ENCODE peak calls at places on chromosomes 1 and 21, in six cellular contexts. One of them, this sample, is unnamed.

GRCh38 chr1:221204055-221204833 is 325.0 kb downstream of the HLX start:
- DNase-seq in foreskin fibroblast: no peak
- DNase-seq in heart left ventricle: no peak
- DNase-seq in RWPE2: no peak
- DNase-seq in IMR-90: no peak
- DNase-seq in psoas muscle: no peak
- DNase-seq in this sample: no peak

GRCh38 chr1:26744075-26744958 is 43.4 kb upstream of the PIGV start:
- DNase-seq in foreskin fibroblast: peak; percentile 82
- DNase-seq in heart left ventricle: peak; percentile 82
- DNase-seq in RWPE2: no peak
- DNase-seq in IMR-90: peak; percentile 94
- DNase-seq in psoas muscle: peak; percentile 54
- DNase-seq in this sample: peak; percentile 82

GRCh38 chr1:26529655-26530539 is at the start of gene RPS6KA1:
- DNase-seq in foreskin fibroblast: peak; percentile 68
- DNase-seq in heart left ventricle: peak; percentile 81
- DNase-seq in RWPE2: no peak
- DNase-seq in IMR-90: peak; percentile 11
- DNase-seq in psoas muscle: peak; percentile 47
- DNase-seq in this sample: peak; percentile 55

GRCh38 chr1:224087358-224087757 is 26.6 kb upstream of the FBXO28 start:
- DNase-seq in foreskin fibroblast: no peak
- DNase-seq in heart left ventricle: no peak
- DNase-seq in RWPE2: no peak
- DNase-seq in IMR-90: no peak
- DNase-seq in psoas muscle: no peak
- DNase-seq in this sample: no peak

GRCh38 chr1:66685670-66686069 is 66.6 kb upstream of the DYNLT5 start:
- DNase-seq in foreskin fibroblast: peak; percentile 23
- DNase-seq in heart left ventricle: no peak
- DNase-seq in RWPE2: no peak
- DNase-seq in IMR-90: peak; percentile 38
- DNase-seq in psoas muscle: no peak
- DNase-seq in this sample: no peak

GRCh38 chr1:192849442-192849841 is 40.6 kb downstream of the RGS2 start:
- DNase-seq in foreskin fibroblast: no peak
- DNase-seq in heart left ventricle: no peak
- DNase-seq in RWPE2: no peak
- DNase-seq in IMR-90: no peak
- DNase-seq in psoas muscle: no peak
- DNase-seq in this sample: no peak

GRCh38 chr1:43716559-43717281 is 9.4 kb downstream of the ST3GAL3 start:
- DNase-seq in foreskin fibroblast: peak; percentile 25
- DNase-seq in heart left ventricle: no peak
- DNase-seq in RWPE2: no peak
- DNase-seq in IMR-90: no peak
- DNase-seq in psoas muscle: no peak
- DNase-seq in this sample: no peak

GRCh38 chr21:36747114-36747814 is 48.3 kb downstream of the SIM2 start:
- DNase-seq in foreskin fibroblast: no peak
- DNase-seq in heart left ventricle: no peak
- DNase-seq in RWPE2: no peak
- DNase-seq in IMR-90: no peak
- DNase-seq in psoas muscle: no peak
- DNase-seq in this sample: no peak

GRCh38 chr1:186605762-186606350 is 74.4 kb downstream of the PTGS2 start:
- DNase-seq in foreskin fibroblast: peak; percentile 80
- DNase-seq in heart left ventricle: no peak
- DNase-seq in RWPE2: no peak
- DNase-seq in IMR-90: peak; percentile 59
- DNase-seq in psoas muscle: no peak
- DNase-seq in this sample: peak; percentile 36

GRCh38 chr1:45246760-45247159 is 40.4 kb upstream of the ZSWIM5 start:
- DNase-seq in foreskin fibroblast: peak; percentile 93
- DNase-seq in heart left ventricle: no peak
- DNase-seq in RWPE2: no peak
- DNase-seq in IMR-90: peak; percentile 91
- DNase-seq in psoas muscle: no peak
- DNase-seq in this sample: peak; percentile 47

GRCh38 chr1:27922272-27922671 is 12.5 kb upstream of the SMPDL3B start:
- DNase-seq in foreskin fibroblast: no peak
- DNase-seq in heart left ventricle: no peak
- DNase-seq in RWPE2: no peak
- DNase-seq in IMR-90: no peak
- DNase-seq in psoas muscle: no peak
- DNase-seq in this sample: no peak

GRCh38 chr1:155158991-155159390 is 14.1 kb downstream of the KRTCAP2 start:
- DNase-seq in foreskin fibroblast: no peak
- DNase-seq in heart left ventricle: no peak
- DNase-seq in RWPE2: no peak
- DNase-seq in IMR-90: no peak
- DNase-seq in psoas muscle: no peak
- DNase-seq in this sample: no peak

GRCh38 chr1:56464294-56464693 is 115.1 kb downstream of the PLPP3 start:
- DNase-seq in foreskin fibroblast: peak; percentile 36
- DNase-seq in heart left ventricle: no peak
- DNase-seq in RWPE2: no peak
- DNase-seq in IMR-90: no peak
- DNase-seq in psoas muscle: no peak
- DNase-seq in this sample: no peak

GRCh38 chr1:17550684-17551584 is 11.4 kb downstream of the ARHGEF10L start:
- DNase-seq in foreskin fibroblast: no peak
- DNase-seq in heart left ventricle: no peak
- DNase-seq in RWPE2: no peak
- DNase-seq in IMR-90: peak; percentile 39
- DNase-seq in psoas muscle: no peak
- DNase-seq in this sample: no peak

GRCh38 chr1:111221633-111222286 is 5.8 kb upstream of the CHI3L2 start:
- DNase-seq in foreskin fibroblast: peak; percentile 24
- DNase-seq in heart left ventricle: no peak
- DNase-seq in RWPE2: no peak
- DNase-seq in IMR-90: peak; percentile 8
- DNase-seq in psoas muscle: no peak
- DNase-seq in this sample: no peak

GRCh38 chr1:152917794-152918193 is 9.4 kb downstream of the IVL start:
- DNase-seq in foreskin fibroblast: no peak
- DNase-seq in heart left ventricle: no peak
- DNase-seq in RWPE2: no peak
- DNase-seq in IMR-90: peak; percentile 1
- DNase-seq in psoas muscle: no peak
- DNase-seq in this sample: no peak

GRCh38 chr1:30940541-30940940 is 32.0 kb upstream of the SDC3 start:
- DNase-seq in foreskin fibroblast: no peak
- DNase-seq in heart left ventricle: no peak
- DNase-seq in RWPE2: no peak
- DNase-seq in IMR-90: no peak
- DNase-seq in psoas muscle: no peak
- DNase-seq in this sample: no peak

GRCh38 chr1:230869499-230869898 is 1.2 kb upstream of the C1orf198 start:
- DNase-seq in foreskin fibroblast: peak; percentile 69
- DNase-seq in heart left ventricle: no peak
- DNase-seq in RWPE2: no peak
- DNase-seq in IMR-90: peak; percentile 71
- DNase-seq in psoas muscle: no peak
- DNase-seq in this sample: no peak

GRCh38 chr1:77288275-77288674 is 6.5 kb downstream of the AK5 start:
- DNase-seq in foreskin fibroblast: peak; percentile 61
- DNase-seq in heart left ventricle: no peak
- DNase-seq in RWPE2: no peak
- DNase-seq in IMR-90: peak; percentile 48
- DNase-seq in psoas muscle: no peak
- DNase-seq in this sample: no peak

GRCh38 chr21:45989355-45990048 is 7.9 kb downstream of the COL6A1 start:
- DNase-seq in foreskin fibroblast: no peak
- DNase-seq in heart left ventricle: peak; percentile 52
- DNase-seq in RWPE2: peak; percentile 64
- DNase-seq in IMR-90: no peak
- DNase-seq in psoas muscle: peak; percentile 15
- DNase-seq in this sample: no peak

GRCh38 chr21:38921511-38922215 is 115.9 kb downstream of the ETS2 start:
- DNase-seq in foreskin fibroblast: no peak
- DNase-seq in heart left ventricle: no peak
- DNase-seq in RWPE2: no peak
- DNase-seq in IMR-90: no peak
- DNase-seq in psoas muscle: no peak
- DNase-seq in this sample: peak; percentile 84

GRCh38 chr1:28067523-28068090 is 20.8 kb downstream of the EYA3 start:
- DNase-seq in foreskin fibroblast: peak; percentile 18
- DNase-seq in heart left ventricle: no peak
- DNase-seq in RWPE2: no peak
- DNase-seq in IMR-90: peak; percentile 57
- DNase-seq in psoas muscle: no peak
- DNase-seq in this sample: no peak

GRCh38 chr1:50181027-50181663 is 72.4 kb downstream of the ELAVL4 start:
- DNase-seq in foreskin fibroblast: no peak
- DNase-seq in heart left ventricle: no peak
- DNase-seq in RWPE2: no peak
- DNase-seq in IMR-90: no peak
- DNase-seq in psoas muscle: no peak
- DNase-seq in this sample: peak; percentile 42

GRCh38 chr1:29504709-29505410 is 268.5 kb downstream of the PTPRU start:
- DNase-seq in foreskin fibroblast: no peak
- DNase-seq in heart left ventricle: no peak
- DNase-seq in RWPE2: no peak
- DNase-seq in IMR-90: no peak
- DNase-seq in psoas muscle: no peak
- DNase-seq in this sample: peak; percentile 35

GRCh38 chr1:81228926-81229325 is 571.8 kb upstream of the ADGRL2 start:
- DNase-seq in foreskin fibroblast: no peak
- DNase-seq in heart left ventricle: no peak
- DNase-seq in RWPE2: no peak
- DNase-seq in IMR-90: no peak
- DNase-seq in psoas muscle: no peak
- DNase-seq in this sample: no peak

GRCh38 chr1:1623181-1623630 is 7.9 kb downstream of the MIB2 start:
- DNase-seq in foreskin fibroblast: no peak
- DNase-seq in heart left ventricle: peak; percentile 58
- DNase-seq in RWPE2: no peak
- DNase-seq in IMR-90: no peak
- DNase-seq in psoas muscle: no peak
- DNase-seq in this sample: no peak

GRCh38 chr21:46135782-46136181 is 19.6 kb downstream of the FTCD start:
- DNase-seq in foreskin fibroblast: no peak
- DNase-seq in heart left ventricle: no peak
- DNase-seq in RWPE2: no peak
- DNase-seq in IMR-90: no peak
- DNase-seq in psoas muscle: no peak
- DNase-seq in this sample: no peak

GRCh38 chr1:47534040-47534328 is 96.1 kb downstream of the FOXD2 start:
- DNase-seq in foreskin fibroblast: no peak
- DNase-seq in heart left ventricle: no peak
- DNase-seq in RWPE2: no peak
- DNase-seq in IMR-90: no peak
- DNase-seq in psoas muscle: no peak
- DNase-seq in this sample: peak; percentile 13
- H3K4me3 ChIP-seq in foreskin fibroblast: no peak overlapping the region
- H3K4me3 ChIP-seq in heart left ventricle: peak overlapping the region; percentile 54
- H3K4me3 ChIP-seq in RWPE2: no peak overlapping the region
- H3K4me3 ChIP-seq in IMR-90: no peak overlapping the region
- H3K4me3 ChIP-seq in psoas muscle: no peak overlapping the region
- H3K4me3 ChIP-seq in this sample: no peak overlapping the region

DNA sequence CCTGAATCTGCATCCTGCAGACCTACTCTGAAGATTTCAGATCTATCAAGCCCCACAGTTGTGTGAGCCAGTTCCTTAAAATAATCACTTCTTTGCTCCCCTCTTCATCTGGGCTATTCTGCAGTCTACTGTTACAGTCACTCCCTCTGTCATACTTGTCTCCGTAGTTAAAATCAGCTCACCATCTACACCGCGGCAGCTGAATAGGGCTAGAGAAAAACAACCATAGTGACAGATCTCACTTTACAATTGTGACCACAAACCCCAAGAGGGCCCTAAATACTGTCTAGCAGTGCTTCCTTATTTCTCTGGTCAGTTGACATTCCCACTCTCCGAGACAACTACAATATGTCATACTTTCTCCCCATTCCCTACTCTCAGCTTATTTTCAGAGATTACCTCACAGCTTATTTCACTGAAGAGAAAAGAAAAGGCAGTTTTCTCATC is 12.9 kb downstream of the DESI2 start:
- DNase-seq in foreskin fibroblast: peak; percentile 13
- DNase-seq in heart left ventricle: no peak
- DNase-seq in RWPE2: no peak
- DNase-seq in IMR-90: peak; percentile 45
- DNase-seq in psoas muscle: no peak
- DNase-seq in this sample: no peak
- H3K4me3 ChIP-seq in foreskin fibroblast: no peak overlapping the region
- H3K4me3 ChIP-seq in heart left ventricle: no peak overlapping the region
- H3K4me3 ChIP-seq in RWPE2: no peak overlapping the region
- H3K4me3 ChIP-seq in IMR-90: no peak overlapping the region
- H3K4me3 ChIP-seq in psoas muscle: peak overlapping the region; percentile 35
- H3K4me3 ChIP-seq in this sample: no peak overlapping the region

GRCh38 chr1:190560161-190560681 is 82.6 kb upstream of the BRINP3 start:
- DNase-seq in foreskin fibroblast: no peak
- DNase-seq in heart left ventricle: no peak
- DNase-seq in RWPE2: no peak
- DNase-seq in IMR-90: no peak
- DNase-seq in psoas muscle: no peak
- DNase-seq in this sample: no peak

GRCh38 chr1:190564117-190564516 is 86.5 kb upstream of the BRINP3 start:
- DNase-seq in foreskin fibroblast: no peak
- DNase-seq in heart left ventricle: no peak
- DNase-seq in RWPE2: no peak
- DNase-seq in IMR-90: peak; percentile 1
- DNase-seq in psoas muscle: no peak
- DNase-seq in this sample: no peak

DNA sequence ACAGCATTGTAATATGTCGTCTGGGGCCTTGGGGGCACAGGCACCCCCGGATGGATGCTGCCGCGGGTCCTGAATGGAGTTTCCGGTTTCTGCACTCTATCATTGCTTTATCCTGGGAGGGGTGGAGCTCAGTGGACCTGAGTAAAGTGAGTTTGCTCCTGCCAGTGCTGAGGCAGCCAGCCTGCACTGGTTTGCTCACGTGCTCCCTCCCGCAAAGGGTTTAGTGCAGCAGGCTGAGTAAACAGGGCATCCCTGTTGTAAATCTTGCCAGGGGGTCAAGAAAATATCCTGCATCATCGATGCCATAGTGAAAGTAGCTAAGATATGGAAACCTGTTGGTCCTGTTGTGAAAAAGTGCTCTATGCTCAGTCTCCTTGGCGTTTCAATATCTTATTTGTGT is 85.6 kb upstream of the BRINP3 start:
- DNase-seq in foreskin fibroblast: no peak
- DNase-seq in heart left ventricle: peak; percentile 31
- DNase-seq in RWPE2: no peak
- DNase-seq in IMR-90: no peak
- DNase-seq in psoas muscle: no peak
- DNase-seq in this sample: no peak
- H3K4me3 ChIP-seq in foreskin fibroblast: no peak overlapping the region
- H3K4me3 ChIP-seq in heart left ventricle: no peak overlapping the region
- H3K4me3 ChIP-seq in RWPE2: no peak overlapping the region
- H3K4me3 ChIP-seq in IMR-90: no peak overlapping the region
- H3K4me3 ChIP-seq in psoas muscle: no peak overlapping the region
- H3K4me3 ChIP-seq in this sample: no peak overlapping the region

DNA sequence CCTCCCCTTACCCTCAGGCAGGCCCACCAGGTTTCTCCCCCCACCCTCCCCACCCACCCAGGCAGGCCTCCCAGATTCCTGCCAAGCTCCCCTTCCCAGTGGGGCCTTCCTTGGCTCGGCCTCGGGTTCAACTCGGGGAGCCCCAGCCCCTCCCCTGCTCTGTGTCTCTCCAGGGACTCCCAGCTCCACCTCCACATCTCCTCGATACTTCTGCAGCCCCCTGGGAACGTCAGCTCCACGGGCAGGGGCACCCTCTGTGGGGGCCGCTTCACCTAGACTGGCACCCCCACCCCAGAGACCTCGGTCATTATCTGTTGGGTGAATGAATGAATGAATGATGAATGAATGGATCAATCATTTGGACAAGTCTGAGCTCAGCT is 775 bp downstream of the MMEL1 start:
- DNase-seq in foreskin fibroblast: no peak
- DNase-seq in heart left ventricle: peak; percentile 43
- DNase-seq in RWPE2: peak; percentile 22
- DNase-seq in IMR-90: no peak
- DNase-seq in psoas muscle: no peak
- DNase-seq in this sample: no peak
- H3K4me3 ChIP-seq in foreskin fibroblast: no peak overlapping the region
- H3K4me3 ChIP-seq in heart left ventricle: no peak overlapping the region
- H3K4me3 ChIP-seq in RWPE2: no peak overlapping the region
- H3K4me3 ChIP-seq in IMR-90: no peak overlapping the region
- H3K4me3 ChIP-seq in psoas muscle: no peak overlapping the region
- H3K4me3 ChIP-seq in this sample: no peak overlapping the region

This sample was measured in MG63.